ENCODE peak calls at places on chromosomes 7 and 10, in five cellular contexts. One of them, this sample, is unnamed.

GRCh38 chr7:30988346-30989005 is 24.7 kb downstream of the GHRHR start:
- DNase-seq in amniotic stem cell: no peak
- DNase-seq in right cardiac atrium: peak
- DNase-seq in NCI-H2081: no peak
- DNase-seq in renal cortical epithelial cell: peak
- DNase-seq in this sample: no peak

GRCh38 chr10:33802566-33802965 is 468.1 kb upstream of the NRP1 start:
- DNase-seq in amniotic stem cell: no peak
- DNase-seq in right cardiac atrium: no peak
- DNase-seq in NCI-H2081: no peak
- DNase-seq in renal cortical epithelial cell: no peak
- DNase-seq in this sample: no peak

GRCh38 chr7:153518201-153518984 is 533.8 kb upstream of the DPP6 start:
- DNase-seq in amniotic stem cell: no peak
- DNase-seq in right cardiac atrium: no peak
- DNase-seq in NCI-H2081: no peak
- DNase-seq in renal cortical epithelial cell: peak
- DNase-seq in this sample: no peak

GRCh38 chr10:18607503-18607902 is 43.9 kb downstream of the NSUN6 start:
- DNase-seq in amniotic stem cell: peak
- DNase-seq in right cardiac atrium: no peak
- DNase-seq in NCI-H2081: no peak
- DNase-seq in renal cortical epithelial cell: peak
- DNase-seq in this sample: no peak

GRCh38 chr7:127437772-127438330 is 45.3 kb upstream of the ZNF800 start:
- DNase-seq in amniotic stem cell: peak
- DNase-seq in right cardiac atrium: no peak
- DNase-seq in NCI-H2081: no peak
- DNase-seq in renal cortical epithelial cell: peak
- DNase-seq in this sample: no peak

GRCh38 chr7:36871863-36872262 is 147.6 kb upstream of the AOAH start:
- DNase-seq in amniotic stem cell: no peak
- DNase-seq in right cardiac atrium: no peak
- DNase-seq in NCI-H2081: no peak
- DNase-seq in renal cortical epithelial cell: no peak
- DNase-seq in this sample: no peak

GRCh38 chr7:27148031-27148775 is 629 bp upstream of the HOXA6 start:
- DNase-seq in amniotic stem cell: no peak
- DNase-seq in right cardiac atrium: peak
- DNase-seq in NCI-H2081: no peak
- DNase-seq in renal cortical epithelial cell: no peak
- DNase-seq in this sample: no peak

GRCh38 chr10:62916157-62916603 is 100.0 kb upstream of the EGR2 start:
- DNase-seq in amniotic stem cell: no peak
- DNase-seq in right cardiac atrium: no peak
- DNase-seq in NCI-H2081: no peak
- DNase-seq in renal cortical epithelial cell: peak
- DNase-seq in this sample: no peak

GRCh38 chr7:32516551-32517082 is 21.3 kb downstream of the AVL9 start:
- DNase-seq in amniotic stem cell: no peak
- DNase-seq in right cardiac atrium: no peak
- DNase-seq in NCI-H2081: no peak
- DNase-seq in renal cortical epithelial cell: peak
- DNase-seq in this sample: no peak

GRCh38 chr10:119815671-119816070 is 57.0 kb downstream of the MCMBP start:
- DNase-seq in amniotic stem cell: no peak
- DNase-seq in right cardiac atrium: no peak
- DNase-seq in NCI-H2081: no peak
- DNase-seq in renal cortical epithelial cell: no peak
- DNase-seq in this sample: no peak

GRCh38 chr10:128796513-128796912 is 670.3 kb upstream of the MKI67 start:
- DNase-seq in amniotic stem cell: no peak
- DNase-seq in right cardiac atrium: no peak
- DNase-seq in NCI-H2081: no peak
- DNase-seq in renal cortical epithelial cell: no peak
- DNase-seq in this sample: no peak

GRCh38 chr10:89923661-89924060 is 222.3 kb downstream of the KIF20B start:
- DNase-seq in amniotic stem cell: no peak
- DNase-seq in right cardiac atrium: no peak
- DNase-seq in NCI-H2081: no peak
- DNase-seq in renal cortical epithelial cell: no peak
- DNase-seq in this sample: no peak

GRCh38 chr10:47248436-47249090 is 51.4 kb upstream of the GDF10 start:
- DNase-seq in amniotic stem cell: no peak
- DNase-seq in right cardiac atrium: no peak
- DNase-seq in NCI-H2081: no peak
- DNase-seq in renal cortical epithelial cell: no peak
- DNase-seq in this sample: no peak

GRCh38 chr10:11546581-11546980 is 64.9 kb downstream of the USP6NL start:
- DNase-seq in amniotic stem cell: no peak
- DNase-seq in right cardiac atrium: no peak
- DNase-seq in NCI-H2081: no peak
- DNase-seq in renal cortical epithelial cell: peak
- DNase-seq in this sample: no peak

GRCh38 chr7:38318803-38319416 is 45.5 kb upstream of the TARP start:
- DNase-seq in amniotic stem cell: peak
- DNase-seq in right cardiac atrium: no peak
- DNase-seq in NCI-H2081: peak
- DNase-seq in renal cortical epithelial cell: peak
- DNase-seq in this sample: no peak

GRCh38 chr10:131418686-131419085 is 107.2 kb upstream of the TCERG1L start:
- DNase-seq in amniotic stem cell: no peak
- DNase-seq in right cardiac atrium: no peak
- DNase-seq in NCI-H2081: no peak
- DNase-seq in renal cortical epithelial cell: no peak
- DNase-seq in this sample: no peak

GRCh38 chr7:92835851-92836488 is 403 bp downstream of the CDK6 start:
- DNase-seq in amniotic stem cell: no peak
- DNase-seq in right cardiac atrium: peak
- DNase-seq in NCI-H2081: no peak
- DNase-seq in renal cortical epithelial cell: no peak
- DNase-seq in this sample: no peak

GRCh38 chr7:46230298-46231295 is 309.5 kb upstream of the IGFBP3 start:
- DNase-seq in amniotic stem cell: no peak
- DNase-seq in right cardiac atrium: no peak
- DNase-seq in NCI-H2081: no peak
- DNase-seq in renal cortical epithelial cell: no peak
- DNase-seq in this sample: no peak

GRCh38 chr7:79790863-79791262 is 337.4 kb upstream of the MAGI2 start:
- DNase-seq in amniotic stem cell: no peak
- DNase-seq in right cardiac atrium: no peak
- DNase-seq in NCI-H2081: peak
- DNase-seq in renal cortical epithelial cell: no peak
- DNase-seq in this sample: no peak

This sample was measured in heart right ventricle.